ENCODE peak calls at places on chromosomes 7 and 10, in ten cellular contexts. One of them, this sample, is unnamed.

GRCh38 chr10:79142064-79142491 is 73.3 kb downstream of the ZMIZ1 start:
- DNase-seq in A172: peak
- DNase-seq in activated T-helper 1 cell treated with anti-CD3 and anti-CD28 coated beads, Interleukin-2, amount 50 U/mL, for 16 hours: no peak
- DNase-seq in HuH-7: no peak
- DNase-seq in AG20443: peak
- DNase-seq in T-helper 1 cell: no peak
- DNase-seq in activated naive CD8-positive, alpha-beta T cell treated with anti-CD3 and anti-CD28 coated beads for 36 hours: no peak
- DNase-seq in A549: no peak
- DNase-seq in glutamatergic neuron: no peak
- DNase-seq in Panc1: no peak
- DNase-seq in this sample: no peak

GRCh38 chr10:9858816-9859215 is 1158.9 kb upstream of the CELF2 start:
- DNase-seq in A172: no peak
- DNase-seq in activated T-helper 1 cell treated with anti-CD3 and anti-CD28 coated beads, Interleukin-2, amount 50 U/mL, for 16 hours: no peak
- DNase-seq in HuH-7: no peak
- DNase-seq in AG20443: peak
- DNase-seq in T-helper 1 cell: no peak
- DNase-seq in activated naive CD8-positive, alpha-beta T cell treated with anti-CD3 and anti-CD28 coated beads for 36 hours: no peak
- DNase-seq in A549: no peak
- DNase-seq in glutamatergic neuron: no peak
- DNase-seq in Panc1: no peak
- DNase-seq in this sample: no peak

GRCh38 chr10:121378402-121378801 is 219.8 kb downstream of the FGFR2 start:
- DNase-seq in A172: no peak
- DNase-seq in activated T-helper 1 cell treated with anti-CD3 and anti-CD28 coated beads, Interleukin-2, amount 50 U/mL, for 16 hours: no peak
- DNase-seq in HuH-7: no peak
- DNase-seq in AG20443: no peak
- DNase-seq in T-helper 1 cell: no peak
- DNase-seq in activated naive CD8-positive, alpha-beta T cell treated with anti-CD3 and anti-CD28 coated beads for 36 hours: no peak
- DNase-seq in A549: no peak
- DNase-seq in glutamatergic neuron: no peak
- DNase-seq in Panc1: no peak
- DNase-seq in this sample: no peak

GRCh38 chr10:79052311-79053080 is 16.3 kb upstream of the ZMIZ1 start:
- DNase-seq in A172: no peak
- DNase-seq in activated T-helper 1 cell treated with anti-CD3 and anti-CD28 coated beads, Interleukin-2, amount 50 U/mL, for 16 hours: no peak
- DNase-seq in HuH-7: no peak
- DNase-seq in AG20443: no peak
- DNase-seq in T-helper 1 cell: peak
- DNase-seq in activated naive CD8-positive, alpha-beta T cell treated with anti-CD3 and anti-CD28 coated beads for 36 hours: no peak
- DNase-seq in A549: peak
- DNase-seq in glutamatergic neuron: peak
- DNase-seq in Panc1: no peak
- DNase-seq in this sample: no peak

GRCh38 chr7:151201344-151201743 is 8.9 kb downstream of the H2BK1 start:
- DNase-seq in A172: no peak
- DNase-seq in activated T-helper 1 cell treated with anti-CD3 and anti-CD28 coated beads, Interleukin-2, amount 50 U/mL, for 16 hours: no peak
- DNase-seq in HuH-7: no peak
- DNase-seq in AG20443: no peak
- DNase-seq in T-helper 1 cell: no peak
- DNase-seq in activated naive CD8-positive, alpha-beta T cell treated with anti-CD3 and anti-CD28 coated beads for 36 hours: no peak
- DNase-seq in A549: no peak
- DNase-seq in glutamatergic neuron: no peak
- DNase-seq in Panc1: no peak
- DNase-seq in this sample: no peak

GRCh38 chr7:37495574-37496184 is 47.0 kb upstream of the ELMO1 start:
- DNase-seq in A172: peak
- DNase-seq in activated T-helper 1 cell treated with anti-CD3 and anti-CD28 coated beads, Interleukin-2, amount 50 U/mL, for 16 hours: no peak
- DNase-seq in HuH-7: peak
- DNase-seq in AG20443: peak
- DNase-seq in T-helper 1 cell: peak
- DNase-seq in activated naive CD8-positive, alpha-beta T cell treated with anti-CD3 and anti-CD28 coated beads for 36 hours: no peak
- DNase-seq in A549: peak
- DNase-seq in glutamatergic neuron: no peak
- DNase-seq in Panc1: peak
- DNase-seq in this sample: no peak

GRCh38 chr10:26391701-26392695 is 46.1 kb upstream of the APBB1IP start:
- DNase-seq in A172: no peak
- DNase-seq in activated T-helper 1 cell treated with anti-CD3 and anti-CD28 coated beads, Interleukin-2, amount 50 U/mL, for 16 hours: no peak
- DNase-seq in HuH-7: no peak
- DNase-seq in AG20443: no peak
- DNase-seq in T-helper 1 cell: no peak
- DNase-seq in activated naive CD8-positive, alpha-beta T cell treated with anti-CD3 and anti-CD28 coated beads for 36 hours: peak
- DNase-seq in A549: no peak
- DNase-seq in glutamatergic neuron: peak
- DNase-seq in Panc1: no peak
- DNase-seq in this sample: no peak

GRCh38 chr10:921471-922414 is 9.8 kb downstream of the LARP4B start:
- DNase-seq in A172: peak
- DNase-seq in activated T-helper 1 cell treated with anti-CD3 and anti-CD28 coated beads, Interleukin-2, amount 50 U/mL, for 16 hours: no peak
- DNase-seq in HuH-7: no peak
- DNase-seq in AG20443: peak
- DNase-seq in T-helper 1 cell: no peak
- DNase-seq in activated naive CD8-positive, alpha-beta T cell treated with anti-CD3 and anti-CD28 coated beads for 36 hours: no peak
- DNase-seq in A549: no peak
- DNase-seq in glutamatergic neuron: no peak
- DNase-seq in Panc1: no peak
- DNase-seq in this sample: no peak

GRCh38 chr7:16810112-16810511 is 5.3 kb upstream of the AGR2 start:
- DNase-seq in A172: no peak
- DNase-seq in activated T-helper 1 cell treated with anti-CD3 and anti-CD28 coated beads, Interleukin-2, amount 50 U/mL, for 16 hours: no peak
- DNase-seq in HuH-7: no peak
- DNase-seq in AG20443: no peak
- DNase-seq in T-helper 1 cell: no peak
- DNase-seq in activated naive CD8-positive, alpha-beta T cell treated with anti-CD3 and anti-CD28 coated beads for 36 hours: no peak
- DNase-seq in A549: no peak
- DNase-seq in glutamatergic neuron: no peak
- DNase-seq in Panc1: no peak
- DNase-seq in this sample: no peak

GRCh38 chr10:133527779-133528271 is 662 bp downstream of the CYP2E1 start:
- DNase-seq in A172: no peak
- DNase-seq in activated T-helper 1 cell treated with anti-CD3 and anti-CD28 coated beads, Interleukin-2, amount 50 U/mL, for 16 hours: no peak
- DNase-seq in HuH-7: no peak
- DNase-seq in AG20443: no peak
- DNase-seq in T-helper 1 cell: no peak
- DNase-seq in activated naive CD8-positive, alpha-beta T cell treated with anti-CD3 and anti-CD28 coated beads for 36 hours: no peak
- DNase-seq in A549: no peak
- DNase-seq in glutamatergic neuron: peak
- DNase-seq in Panc1: no peak
- DNase-seq in this sample: no peak

GRCh38 chr7:68434857-68435256 is 1163.4 kb upstream of the AUTS2 start:
- DNase-seq in A172: no peak
- DNase-seq in activated T-helper 1 cell treated with anti-CD3 and anti-CD28 coated beads, Interleukin-2, amount 50 U/mL, for 16 hours: no peak
- DNase-seq in HuH-7: no peak
- DNase-seq in AG20443: no peak
- DNase-seq in T-helper 1 cell: no peak
- DNase-seq in activated naive CD8-positive, alpha-beta T cell treated with anti-CD3 and anti-CD28 coated beads for 36 hours: no peak
- DNase-seq in A549: no peak
- DNase-seq in glutamatergic neuron: no peak
- DNase-seq in Panc1: no peak
- DNase-seq in this sample: no peak

GRCh38 chr10:74310652-74311257 is 159.7 kb downstream of the ADK start:
- DNase-seq in A172: no peak
- DNase-seq in activated T-helper 1 cell treated with anti-CD3 and anti-CD28 coated beads, Interleukin-2, amount 50 U/mL, for 16 hours: no peak
- DNase-seq in HuH-7: no peak
- DNase-seq in AG20443: no peak
- DNase-seq in T-helper 1 cell: no peak
- DNase-seq in activated naive CD8-positive, alpha-beta T cell treated with anti-CD3 and anti-CD28 coated beads for 36 hours: no peak
- DNase-seq in A549: no peak
- DNase-seq in glutamatergic neuron: no peak
- DNase-seq in Panc1: no peak
- DNase-seq in this sample: no peak

GRCh38 chr10:117135026-117135372 is 3.1 kb downstream of the VAX1 start:
- DNase-seq in A172: no peak
- DNase-seq in activated T-helper 1 cell treated with anti-CD3 and anti-CD28 coated beads, Interleukin-2, amount 50 U/mL, for 16 hours: no peak
- DNase-seq in HuH-7: no peak
- DNase-seq in AG20443: no peak
- DNase-seq in T-helper 1 cell: no peak
- DNase-seq in activated naive CD8-positive, alpha-beta T cell treated with anti-CD3 and anti-CD28 coated beads for 36 hours: no peak
- DNase-seq in A549: no peak
- DNase-seq in glutamatergic neuron: no peak
- DNase-seq in Panc1: no peak
- DNase-seq in this sample: no peak

GRCh38 chr10:79058899-79059771 is 9.6 kb upstream of the ZMIZ1 start:
- DNase-seq in A172: no peak
- DNase-seq in activated T-helper 1 cell treated with anti-CD3 and anti-CD28 coated beads, Interleukin-2, amount 50 U/mL, for 16 hours: no peak
- DNase-seq in HuH-7: peak
- DNase-seq in AG20443: no peak
- DNase-seq in T-helper 1 cell: no peak
- DNase-seq in activated naive CD8-positive, alpha-beta T cell treated with anti-CD3 and anti-CD28 coated beads for 36 hours: no peak
- DNase-seq in A549: no peak
- DNase-seq in glutamatergic neuron: no peak
- DNase-seq in Panc1: no peak
- DNase-seq in this sample: no peak

GRCh38 chr10:79248341-79248931 is 98.8 kb upstream of the PPIF start:
- DNase-seq in A172: peak
- DNase-seq in activated T-helper 1 cell treated with anti-CD3 and anti-CD28 coated beads, Interleukin-2, amount 50 U/mL, for 16 hours: no peak
- DNase-seq in HuH-7: no peak
- DNase-seq in AG20443: no peak
- DNase-seq in T-helper 1 cell: no peak
- DNase-seq in activated naive CD8-positive, alpha-beta T cell treated with anti-CD3 and anti-CD28 coated beads for 36 hours: no peak
- DNase-seq in A549: no peak
- DNase-seq in glutamatergic neuron: no peak
- DNase-seq in Panc1: no peak
- DNase-seq in this sample: no peak

GRCh38 chr10:95404864-95405263 is 114.1 kb upstream of the PDLIM1 start:
- DNase-seq in A172: no peak
- DNase-seq in activated T-helper 1 cell treated with anti-CD3 and anti-CD28 coated beads, Interleukin-2, amount 50 U/mL, for 16 hours: no peak
- DNase-seq in HuH-7: no peak
- DNase-seq in AG20443: no peak
- DNase-seq in T-helper 1 cell: no peak
- DNase-seq in activated naive CD8-positive, alpha-beta T cell treated with anti-CD3 and anti-CD28 coated beads for 36 hours: no peak
- DNase-seq in A549: no peak
- DNase-seq in glutamatergic neuron: no peak
- DNase-seq in Panc1: no peak
- DNase-seq in this sample: no peak

GRCh38 chr7:149761307-149761706 is 12.1 kb downstream of the ZNF467 start:
- DNase-seq in A172: no peak
- DNase-seq in activated T-helper 1 cell treated with anti-CD3 and anti-CD28 coated beads, Interleukin-2, amount 50 U/mL, for 16 hours: no peak
- DNase-seq in HuH-7: no peak
- DNase-seq in AG20443: no peak
- DNase-seq in T-helper 1 cell: no peak
- DNase-seq in activated naive CD8-positive, alpha-beta T cell treated with anti-CD3 and anti-CD28 coated beads for 36 hours: no peak
- DNase-seq in A549: no peak
- DNase-seq in glutamatergic neuron: no peak
- DNase-seq in Panc1: no peak
- DNase-seq in this sample: no peak

GRCh38 chr10:71302874-71303568 is 16.0 kb upstream of the SLC29A3 start:
- DNase-seq in A172: peak
- DNase-seq in activated T-helper 1 cell treated with anti-CD3 and anti-CD28 coated beads, Interleukin-2, amount 50 U/mL, for 16 hours: no peak
- DNase-seq in HuH-7: peak
- DNase-seq in AG20443: peak
- DNase-seq in T-helper 1 cell: peak
- DNase-seq in activated naive CD8-positive, alpha-beta T cell treated with anti-CD3 and anti-CD28 coated beads for 36 hours: no peak
- DNase-seq in A549: peak
- DNase-seq in glutamatergic neuron: no peak
- DNase-seq in Panc1: peak
- DNase-seq in this sample: peak

GRCh38 chr10:24849537-24850299 is 102.7 kb downstream of the PRTFDC1 start:
- DNase-seq in A172: peak
- DNase-seq in activated T-helper 1 cell treated with anti-CD3 and anti-CD28 coated beads, Interleukin-2, amount 50 U/mL, for 16 hours: no peak
- DNase-seq in HuH-7: no peak
- DNase-seq in AG20443: no peak
- DNase-seq in T-helper 1 cell: no peak
- DNase-seq in activated naive CD8-positive, alpha-beta T cell treated with anti-CD3 and anti-CD28 coated beads for 36 hours: no peak
- DNase-seq in A549: peak
- DNase-seq in glutamatergic neuron: no peak
- DNase-seq in Panc1: no peak
- DNase-seq in this sample: no peak

GRCh38 chr10:132577350-132578005 is 39.9 kb downstream of the INPP5A start:
- DNase-seq in A172: no peak
- DNase-seq in activated T-helper 1 cell treated with anti-CD3 and anti-CD28 coated beads, Interleukin-2, amount 50 U/mL, for 16 hours: no peak
- DNase-seq in HuH-7: no peak
- DNase-seq in AG20443: peak
- DNase-seq in T-helper 1 cell: no peak
- DNase-seq in activated naive CD8-positive, alpha-beta T cell treated with anti-CD3 and anti-CD28 coated beads for 36 hours: no peak
- DNase-seq in A549: peak
- DNase-seq in glutamatergic neuron: peak
- DNase-seq in Panc1: no peak
- DNase-seq in this sample: no peak

GRCh38 chr7:143494622-143495021 is 16.9 kb downstream of the TAS2R41 start:
- DNase-seq in A172: no peak
- DNase-seq in activated T-helper 1 cell treated with anti-CD3 and anti-CD28 coated beads, Interleukin-2, amount 50 U/mL, for 16 hours: no peak
- DNase-seq in HuH-7: no peak
- DNase-seq in AG20443: no peak
- DNase-seq in T-helper 1 cell: no peak
- DNase-seq in activated naive CD8-positive, alpha-beta T cell treated with anti-CD3 and anti-CD28 coated beads for 36 hours: no peak
- DNase-seq in A549: peak
- DNase-seq in glutamatergic neuron: no peak
- DNase-seq in Panc1: no peak
- DNase-seq in this sample: no peak

GRCh38 chr7:17185690-17186070 is 112.8 kb upstream of the AHR start:
- DNase-seq in A172: peak
- DNase-seq in activated T-helper 1 cell treated with anti-CD3 and anti-CD28 coated beads, Interleukin-2, amount 50 U/mL, for 16 hours: no peak
- DNase-seq in HuH-7: no peak
- DNase-seq in AG20443: no peak
- DNase-seq in T-helper 1 cell: peak
- DNase-seq in activated naive CD8-positive, alpha-beta T cell treated with anti-CD3 and anti-CD28 coated beads for 36 hours: no peak
- DNase-seq in A549: peak
- DNase-seq in glutamatergic neuron: no peak
- DNase-seq in Panc1: no peak
- DNase-seq in this sample: peak

GRCh38 chr10:4650572-4650971 is 175.4 kb upstream of the AKR1E2 start:
- DNase-seq in A172: no peak
- DNase-seq in activated T-helper 1 cell treated with anti-CD3 and anti-CD28 coated beads, Interleukin-2, amount 50 U/mL, for 16 hours: no peak
- DNase-seq in HuH-7: no peak
- DNase-seq in AG20443: peak
- DNase-seq in T-helper 1 cell: no peak
- DNase-seq in activated naive CD8-positive, alpha-beta T cell treated with anti-CD3 and anti-CD28 coated beads for 36 hours: no peak
- DNase-seq in A549: no peak
- DNase-seq in glutamatergic neuron: no peak
- DNase-seq in Panc1: no peak
- DNase-seq in this sample: no peak

GRCh38 chr7:16652888-16653287 is 6.9 kb downstream of the BZW2 start:
- DNase-seq in A172: no peak
- DNase-seq in activated T-helper 1 cell treated with anti-CD3 and anti-CD28 coated beads, Interleukin-2, amount 50 U/mL, for 16 hours: no peak
- DNase-seq in HuH-7: no peak
- DNase-seq in AG20443: no peak
- DNase-seq in T-helper 1 cell: no peak
- DNase-seq in activated naive CD8-positive, alpha-beta T cell treated with anti-CD3 and anti-CD28 coated beads for 36 hours: no peak
- DNase-seq in A549: no peak
- DNase-seq in glutamatergic neuron: no peak
- DNase-seq in Panc1: no peak
- DNase-seq in this sample: no peak

GRCh38 chr7:41039386-41040315 is 663.2 kb downstream of the INHBA start:
- DNase-seq in A172: no peak
- DNase-seq in activated T-helper 1 cell treated with anti-CD3 and anti-CD28 coated beads, Interleukin-2, amount 50 U/mL, for 16 hours: no peak
- DNase-seq in HuH-7: no peak
- DNase-seq in AG20443: no peak
- DNase-seq in T-helper 1 cell: no peak
- DNase-seq in activated naive CD8-positive, alpha-beta T cell treated with anti-CD3 and anti-CD28 coated beads for 36 hours: no peak
- DNase-seq in A549: no peak
- DNase-seq in glutamatergic neuron: no peak
- DNase-seq in Panc1: no peak
- DNase-seq in this sample: no peak

GRCh38 chr7:101901661-101902491 is 84.5 kb downstream of the CUX1 start:
- DNase-seq in A172: no peak
- DNase-seq in activated T-helper 1 cell treated with anti-CD3 and anti-CD28 coated beads, Interleukin-2, amount 50 U/mL, for 16 hours: no peak
- DNase-seq in HuH-7: no peak
- DNase-seq in AG20443: peak
- DNase-seq in T-helper 1 cell: no peak
- DNase-seq in activated naive CD8-positive, alpha-beta T cell treated with anti-CD3 and anti-CD28 coated beads for 36 hours: no peak
- DNase-seq in A549: no peak
- DNase-seq in glutamatergic neuron: no peak
- DNase-seq in Panc1: no peak
- DNase-seq in this sample: no peak

GRCh38 chr7:97024209-97025129 is at the start of gene DLX5:
- DNase-seq in A172: no peak
- DNase-seq in activated T-helper 1 cell treated with anti-CD3 and anti-CD28 coated beads, Interleukin-2, amount 50 U/mL, for 16 hours: no peak
- DNase-seq in HuH-7: peak
- DNase-seq in AG20443: peak
- DNase-seq in T-helper 1 cell: no peak
- DNase-seq in activated naive CD8-positive, alpha-beta T cell treated with anti-CD3 and anti-CD28 coated beads for 36 hours: no peak
- DNase-seq in A549: peak
- DNase-seq in glutamatergic neuron: peak
- DNase-seq in Panc1: no peak
- DNase-seq in this sample: no peak

GRCh38 chr7:101935521-101936141 is 118.2 kb downstream of the CUX1 start:
- DNase-seq in A172: no peak
- DNase-seq in activated T-helper 1 cell treated with anti-CD3 and anti-CD28 coated beads, Interleukin-2, amount 50 U/mL, for 16 hours: no peak
- DNase-seq in HuH-7: no peak
- DNase-seq in AG20443: no peak
- DNase-seq in T-helper 1 cell: no peak
- DNase-seq in activated naive CD8-positive, alpha-beta T cell treated with anti-CD3 and anti-CD28 coated beads for 36 hours: no peak
- DNase-seq in A549: no peak
- DNase-seq in glutamatergic neuron: no peak
- DNase-seq in Panc1: no peak
- DNase-seq in this sample: no peak

This sample was measured in non-pigmented ciliary epithelial cell.